ENCODE peak calls at places on chromosomes 5 and 9, in ten cellular contexts. F is stimulated activated CD8-positive, alpha-beta memory T cell treated with anti-CD3 and anti-CD28 coated beads, Interleukin-15, amount 100 ng/mL, for 4 hours; J is HEK293T; O is tibial nerve; P is activated naive CD8-positive, alpha-beta T cell treated with anti-CD3 and anti-CD28 coated beads, Interleukin-2, amount 10 ng/mL, durations not matched to agents 7 days and 5 days; Y is AG09319; W is NCI-H1436; I is iPS-NIHi11; T is CD4-positive, alpha-beta T cell; G is tibial artery. U is an unnamed sample.

GRCh38 chr5:131068893-131069643 is 96.0 kb downstream of the HINT1 start:
- DNase-seq in Y (no peak), G (no peak), F (peak), T (peak), O (no peak), W (no peak), J (no peak), P (peak), I (no peak), U (no peak)

GRCh38 chr5:69484891-69485290 is 7.7 kb upstream of the OCLN start:
- DNase-seq in G (no peak), F (no peak), J (no peak), T (no peak), W (no peak), I (no peak), P (no peak), O (no peak), Y (no peak), U (no peak)

GRCh38 chr5:149365418-149365817 is 7.6 kb downstream of the PCYOX1L start:
- DNase-seq in Y (no peak), J (no peak), W (no peak), P (no peak), G (no peak), T (no peak), F (no peak), I (no peak), O (no peak), U (peak)

GRCh38 chr5:58087131-58087530 is 372.8 kb downstream of the PLK2 start:
- DNase-seq in O (no peak), W (no peak), P (no peak), J (no peak), G (no peak), T (no peak), Y (no peak), I (no peak), F (no peak), U (no peak)

GRCh38 chr9:121910491-121911040 is 182.5 kb downstream of the TTLL11 start:
- DNase-seq in F (no peak), J (no peak), P (no peak), T (no peak), W (no peak), G (no peak), O (no peak), I (no peak), Y (no peak), U (no peak)

GRCh38 chr5:76372320-76373054 is 30.6 kb upstream of the IQGAP2 start:
- DNase-seq in J (no peak), W (no peak), Y (peak), F (no peak), G (no peak), P (no peak), I (peak), O (no peak), T (no peak), U (peak)

GRCh38 chr9:98861881-98862501 is 54.5 kb downstream of the GALNT12 start:
- DNase-seq in F (no peak), O (no peak), Y (peak), J (no peak), G (peak), T (no peak), P (no peak), W (no peak), I (no peak), U (no peak)

GRCh38 chr5:35884789-35885172 is 28.1 kb downstream of the IL7R start:
- DNase-seq in T (no peak), O (no peak), J (no peak), W (no peak), P (no peak), F (no peak), G (no peak), Y (no peak), I (no peak), U (no peak)

GRCh38 chr5:68242743-68243142 is 27.2 kb downstream of the PIK3R1 start:
- DNase-seq in I (no peak), W (no peak), Y (peak), P (no peak), T (no peak), O (no peak), G (no peak), F (no peak), J (no peak), U (no peak)

GRCh38 chr5:36878421-36879088 is 2.0 kb downstream of the NIPBL start:
- DNase-seq in G (no peak), P (no peak), F (no peak), J (peak), Y (no peak), T (no peak), O (no peak), W (no peak), I (peak), U (peak)

GRCh38 chr9:104774831-104775573 is 11.1 kb downstream of the NIPSNAP3B start:
- DNase-seq in O (no peak), P (no peak), J (no peak), W (no peak), T (no peak), I (no peak), Y (no peak), G (no peak), F (no peak), U (peak)

GRCh38 chr5:11182441-11183080 is 421.5 kb upstream of the DAP start:
- DNase-seq in O (no peak), F (no peak), J (peak), T (no peak), G (no peak), P (no peak), Y (peak), I (peak), W (no peak), U (peak)

GRCh38 chr9:28960602-28961001 is 1387.3 kb upstream of the C9orf72 start:
- DNase-seq in Y (no peak), I (no peak), G (no peak), P (no peak), J (no peak), O (no peak), W (no peak), T (no peak), F (no peak), U (no peak)

GRCh38 chr9:32424616-32425015 is 40.2 kb downstream of the ACO1 start:
- DNase-seq in O (no peak), P (no peak), G (no peak), J (no peak), Y (no peak), T (no peak), F (no peak), I (no peak), W (no peak), U (no peak)

GRCh38 chr9:117860849-117861248 is 156.6 kb downstream of the TLR4 start:
- DNase-seq in W (no peak), G (no peak), F (no peak), O (no peak), P (no peak), J (no peak), Y (no peak), T (no peak), I (no peak), U (no peak)

GRCh38 chr5:108858959-108859358 is 111.3 kb downstream of the FER start:
- DNase-seq in G (no peak), F (no peak), W (no peak), Y (no peak), P (no peak), O (no peak), T (no peak), I (no peak), J (no peak), U (no peak)

GRCh38 chr5:157284458-157285212 is 18.7 kb downstream of the CYFIP2 start:
- DNase-seq in T (no peak), W (no peak), P (no peak), J (no peak), Y (no peak), F (no peak), I (no peak), O (no peak), G (no peak), U (no peak)

GRCh38 chr5:166370928-166371690 is 1920.3 kb upstream of the WWC1 start:
- DNase-seq in I (no peak), W (no peak), T (no peak), P (no peak), Y (no peak), J (no peak), O (no peak), G (no peak), F (no peak), U (no peak)

GRCh38 chr5:58849995-58850667 is 267.3 kb downstream of the RAB3C start:
- DNase-seq in J (peak), W (peak), F (no peak), I (peak), G (no peak), T (no peak), O (no peak), P (no peak), Y (no peak), U (no peak)

GRCh38 chr9:106892632-106893031 is 29.7 kb downstream of the ZNF462 start:
- DNase-seq in F (no peak), P (no peak), G (no peak), W (no peak), I (peak), Y (peak), J (peak), O (no peak), T (no peak), U (no peak)

GRCh38 chr5:19048750-19049149 is 939.2 kb downstream of the CDH18 start:
- DNase-seq in W (no peak), F (no peak), T (no peak), G (no peak), I (no peak), O (no peak), P (no peak), J (no peak), Y (no peak), U (peak)

GRCh38 chr5:29017501-29017900 is 1979.1 kb upstream of the CDH9 start:
- DNase-seq in P (no peak), T (no peak), G (no peak), W (no peak), O (no peak), Y (no peak), I (no peak), F (no peak), J (no peak), U (no peak)

GRCh38 chr9:122777935-122778671 is 10.6 kb upstream of the OR5C1 start:
- DNase-seq in Y (peak), P (no peak), T (no peak), I (no peak), F (no peak), J (no peak), G (no peak), O (no peak), W (no peak), U (no peak)

GRCh38 chr9:83706703-83707517 is 848 bp downstream of the UBQLN1 start:
- DNase-seq in O (no peak), W (peak), J (peak), F (peak), P (peak), G (no peak), T (peak), I (peak), Y (no peak), U (peak)

GRCh38 chr5:132483661-132484385 is 6.8 kb downstream of the IRF1 start:
- DNase-seq in P (peak), G (peak), T (no peak), W (no peak), O (no peak), Y (no peak), F (no peak), J (no peak), I (no peak), U (no peak)

GRCh38 chr9:84424945-84425344 is 84.4 kb upstream of the SLC28A3 start:
- DNase-seq in W (no peak), O (no peak), T (no peak), Y (no peak), G (no peak), P (no peak), I (no peak), F (no peak), J (no peak), U (no peak)

GRCh38 chr5:179549973-179550510 is 312 bp upstream of the RUFY1 start:
- DNase-seq in Y (no peak), P (no peak), G (no peak), O (no peak), F (peak), J (no peak), W (no peak), I (no peak), T (no peak), U (peak)

GRCh38 chr5:180670586-180671359 is 21.4 kb upstream of the FLT4 start:
- DNase-seq in P (peak), F (peak), Y (no peak), W (no peak), I (peak), G (no peak), J (peak), O (no peak), T (peak), U (peak)

U was measured in K562.